ENCODE peak calls at places on chromosomes 11 and 22, in eight cellular contexts. Q is ACHN, D is WERI-Rb-1, H is epithelial cell of esophagus, X is NCI-H1417, B is EL, Z is head of caudate nucleus, K is skeletal muscle cell. R is an unnamed sample.

GRCh38 chr22:18057568-18058209 is 20.1 kb upstream of the PEX26 start:
- DNase-seq in B (peak), Z (peak), D (no peak), K (peak), Q (peak), H (peak), X (no peak), R (no peak)

GRCh38 chr22:27875951-27876350 is 43.1 kb downstream of the PITPNB start:
- DNase-seq in Q (no peak), Z (no peak), H (no peak), X (no peak), K (no peak), B (no peak), D (no peak), R (no peak)

GRCh38 chr11:17401316-17401715 is 12.9 kb upstream of the KCNJ11 start:
- DNase-seq in D (no peak), B (no peak), Z (no peak), H (no peak), Q (no peak), X (no peak), K (no peak), R (no peak)

GRCh38 chr11:131302831-131303230 is 67.6 kb upstream of the NTM start:
- DNase-seq in Z (no peak), B (no peak), H (no peak), D (no peak), Q (no peak), K (peak), X (peak), R (no peak)

GRCh38 chr11:115104851-115105453 is 399.3 kb downstream of the CADM1 start:
- DNase-seq in X (no peak), Z (no peak), B (no peak), Q (no peak), D (no peak), H (no peak), K (no peak), R (no peak)

GRCh38 chr22:25824828-25825474 is 83.0 kb downstream of the MYO18B start:
- DNase-seq in X (peak), K (no peak), H (no peak), Q (no peak), Z (peak), B (no peak), D (no peak), R (no peak)

GRCh38 chr11:6523253-6523652 is 26.2 kb downstream of the DNHD1 start:
- DNase-seq in K (no peak), H (peak), Z (no peak), D (no peak), X (no peak), B (peak), Q (peak), R (no peak)

GRCh38 chr11:6414874-6415328 is 4.0 kb downstream of the APBB1 start:
- DNase-seq in H (no peak), X (no peak), B (peak), Q (no peak), K (no peak), Z (no peak), D (no peak), R (no peak)

GRCh38 chr22:19691721-19692341 is 22.5 kb upstream of the SEPTIN5 start:
- DNase-seq in H (peak), Q (peak), D (peak), X (no peak), Z (no peak), K (peak), B (peak), R (peak)

GRCh38 chr11:100632970-100633452 is 54.1 kb upstream of the ARHGAP42 start:
- DNase-seq in K (no peak), Q (no peak), B (peak), D (no peak), Z (peak), X (peak), H (no peak), R (no peak)

GRCh38 chr11:90257158-90257525 is 34.3 kb upstream of the CHORDC1 start:
- DNase-seq in H (no peak), Z (no peak), Q (no peak), K (no peak), D (no peak), B (no peak), X (no peak), R (no peak)

GRCh38 chr11:210122-210802 is 2.8 kb downstream of the RIC8A start:
- DNase-seq in B (peak), H (peak), K (peak), D (no peak), Q (peak), Z (no peak), X (no peak), R (no peak)

GRCh38 chr11:106021967-106022794 is at the start of gene MSANTD4:
- DNase-seq in B (peak), H (peak), Z (peak), D (peak), X (peak), Q (peak), K (peak), R (peak)

GRCh38 chr11:57277845-57278720 is 41.0 kb upstream of the APLNR start:
- DNase-seq in Q (peak), X (peak), K (no peak), D (peak), H (peak), Z (peak), B (peak), R (peak)

GRCh38 chr22:22752556-22753477 is 108.4 kb downstream of the GGTLC2 start:
- DNase-seq in K (peak), B (peak), Q (no peak), H (peak), D (no peak), X (no peak), Z (no peak), R (no peak)

GRCh38 chr22:49995413-49996191 is 17.0 kb downstream of the IL17REL start:
- DNase-seq in H (no peak), Z (no peak), K (no peak), B (no peak), D (no peak), Q (no peak), X (no peak), R (no peak)

GRCh38 chr22:19843107-19843856 is 11.4 kb downstream of the GNB1L start:
- DNase-seq in Q (no peak), X (peak), D (peak), K (no peak), Z (no peak), B (no peak), H (no peak), R (peak)

GRCh38 chr11:109037856-109038780 is 373.2 kb downstream of the DDX10 start:
- DNase-seq in K (peak), X (no peak), Z (peak), B (peak), Q (no peak), H (peak), D (no peak), R (no peak)

GRCh38 chr11:100932474-100933100 is 197.0 kb downstream of the PGR start:
- DNase-seq in D (no peak), Q (peak), Z (no peak), H (peak), X (no peak), B (peak), K (no peak), R (peak)

GRCh38 chr11:93216511-93217121 is 18.8 kb upstream of the SLC36A4 start:
- DNase-seq in X (peak), H (no peak), Z (no peak), Q (no peak), B (no peak), D (no peak), K (no peak), R (no peak)

GRCh38 chr22:35148381-35148780 is 82.4 kb downstream of the ISX start:
- DNase-seq in H (no peak), Z (no peak), X (no peak), B (no peak), K (no peak), D (peak), Q (no peak), R (no peak)

GRCh38 chr22:49670610-49671330 is 156.9 kb downstream of the BRD1 start:
- DNase-seq in H (no peak), B (no peak), X (no peak), Z (no peak), K (no peak), Q (no peak), D (peak), R (no peak)

GRCh38 chr11:65559951-65560537 is 1.9 kb upstream of the LTBP3 start:
- DNase-seq in D (no peak), X (peak), Q (peak), Z (no peak), H (peak), B (peak), K (no peak), R (no peak)

GRCh38 chr22:28795932-28796856 is 4.2 kb downstream of the XBP1 start:
- DNase-seq in H (no peak), B (no peak), K (no peak), Q (no peak), X (no peak), Z (no peak), D (no peak), R (no peak)

GRCh38 chr22:23904855-23905254 is 10.7 kb downstream of the MIF start:
- DNase-seq in H (no peak), K (no peak), D (no peak), Q (no peak), B (no peak), X (no peak), Z (peak), R (no peak)

GRCh38 chr22:31055322-31056159 is 25.6 kb upstream of the SMTN start:
- DNase-seq in B (peak), H (peak), X (no peak), Q (peak), Z (peak), D (no peak), K (peak), R (peak)

GRCh38 chr22:30826670-30827355 is 132.1 kb downstream of the OSBP2 start:
- DNase-seq in X (no peak), Q (no peak), D (no peak), B (no peak), K (no peak), H (no peak), Z (no peak), R (no peak)

GRCh38 chr11:17015639-17016125 is 1.5 kb upstream of the PLEKHA7 start:
- DNase-seq in Z (no peak), D (no peak), K (peak), Q (no peak), X (no peak), H (no peak), B (no peak), R (no peak)

GRCh38 chr11:124096364-124096763 is 18.9 kb upstream of the VWA5A start:
- DNase-seq in Z (no peak), B (no peak), X (no peak), H (no peak), K (no peak), Q (no peak), D (no peak), R (no peak)

GRCh38 chr11:20489948-20490347 is 102.4 kb downstream of the PRMT3 start:
- DNase-seq in Z (no peak), K (no peak), B (no peak), D (no peak), Q (no peak), X (no peak), H (no peak), R (no peak)